ENCODE peak calls at places on chromosomes 2 and 18, in five cellular contexts. One of them, this sample, is unnamed.

GRCh38 chr2:53098323-53099073 is 669.1 kb upstream of the CHAC2 start:
- DNase-seq in transverse colon: no peak
- DNase-seq in H1: no peak
- DNase-seq in HCT116: no peak
- DNase-seq in sigmoid colon: no peak
- DNase-seq in this sample: no peak

GRCh38 chr2:199704358-199705238 is 146.4 kb downstream of the FTCDNL1 start:
- DNase-seq in transverse colon: peak
- DNase-seq in H1: no peak
- DNase-seq in HCT116: peak
- DNase-seq in sigmoid colon: no peak
- DNase-seq in this sample: no peak

GRCh38 chr18:14933049-14933851 is 185.3 kb downstream of the ANKRD30B start:
- DNase-seq in transverse colon: peak
- DNase-seq in H1: no peak
- DNase-seq in HCT116: no peak
- DNase-seq in sigmoid colon: no peak
- DNase-seq in this sample: no peak

GRCh38 chr2:110674620-110675555 is 3.0 kb downstream of the BUB1 start:
- DNase-seq in transverse colon: peak
- DNase-seq in H1: no peak
- DNase-seq in HCT116: no peak
- DNase-seq in sigmoid colon: no peak
- DNase-seq in this sample: peak

GRCh38 chr18:7454429-7454828 is 112.7 kb upstream of the PTPRM start:
- DNase-seq in transverse colon: no peak
- DNase-seq in H1: no peak
- DNase-seq in HCT116: no peak
- DNase-seq in sigmoid colon: no peak
- DNase-seq in this sample: no peak

GRCh38 chr2:146978891-146979555 is 865.8 kb upstream of the ACVR2A start:
- DNase-seq in transverse colon: no peak
- DNase-seq in H1: no peak
- DNase-seq in HCT116: no peak
- DNase-seq in sigmoid colon: no peak
- DNase-seq in this sample: no peak

GRCh38 chr2:96265349-96265839 is 403 bp downstream of the TMEM127 start:
- DNase-seq in transverse colon: peak
- DNase-seq in H1: no peak
- DNase-seq in HCT116: no peak
- DNase-seq in sigmoid colon: peak
- DNase-seq in this sample: peak

GRCh38 chr2:68766378-68766845 is 31.8 kb downstream of the ARHGAP25 start:
- DNase-seq in transverse colon: peak
- DNase-seq in H1: no peak
- DNase-seq in HCT116: no peak
- DNase-seq in sigmoid colon: peak
- DNase-seq in this sample: no peak

GRCh38 chr2:33133436-33133835 is 186.7 kb downstream of the LTBP1 start:
- DNase-seq in transverse colon: no peak
- DNase-seq in H1: no peak
- DNase-seq in HCT116: no peak
- DNase-seq in sigmoid colon: peak
- DNase-seq in this sample: peak

GRCh38 chr2:8684885-8685696 is 3.2 kb downstream of the ID2 start:
- DNase-seq in transverse colon: peak
- DNase-seq in H1: no peak
- DNase-seq in HCT116: peak
- DNase-seq in sigmoid colon: peak
- DNase-seq in this sample: peak

GRCh38 chr18:11752116-11752911 is 63.2 kb downstream of the GNAL start:
- DNase-seq in transverse colon: no peak
- DNase-seq in H1: no peak
- DNase-seq in HCT116: no peak
- DNase-seq in sigmoid colon: no peak
- DNase-seq in this sample: peak

GRCh38 chr2:45820048-45820447 is 168.6 kb downstream of the PRKCE start:
- DNase-seq in transverse colon: no peak
- DNase-seq in H1: no peak
- DNase-seq in HCT116: no peak
- DNase-seq in sigmoid colon: no peak
- DNase-seq in this sample: peak

GRCh38 chr18:14961991-14962390 is 214.0 kb downstream of the ANKRD30B start:
- DNase-seq in transverse colon: no peak
- DNase-seq in H1: no peak
- DNase-seq in HCT116: no peak
- DNase-seq in sigmoid colon: no peak
- DNase-seq in this sample: no peak

GRCh38 chr2:67295851-67296250 is 101.3 kb upstream of the ETAA1 start:
- DNase-seq in transverse colon: no peak
- DNase-seq in H1: no peak
- DNase-seq in HCT116: no peak
- DNase-seq in sigmoid colon: no peak
- DNase-seq in this sample: no peak

GRCh38 chr2:177419274-177419673 is 26.7 kb downstream of the AGPS start:
- DNase-seq in transverse colon: no peak
- DNase-seq in H1: no peak
- DNase-seq in HCT116: no peak
- DNase-seq in sigmoid colon: no peak
- DNase-seq in this sample: no peak

GRCh38 chr18:44803019-44803650 is 122.4 kb downstream of the SETBP1 start:
- DNase-seq in transverse colon: peak
- DNase-seq in H1: no peak
- DNase-seq in HCT116: no peak
- DNase-seq in sigmoid colon: peak
- DNase-seq in this sample: peak

GRCh38 chr2:172556284-172557033 is 569 bp downstream of the PDK1 start:
- DNase-seq in transverse colon: peak
- DNase-seq in H1: peak
- DNase-seq in HCT116: peak
- DNase-seq in sigmoid colon: peak
- DNase-seq in this sample: peak
- TF ChIP-seq POLR2AphosphoS5 in transverse colon: no peak
- TF ChIP-seq POLR2AphosphoS5 in H1: no peak
- TF ChIP-seq POLR2AphosphoS5 in HCT116: no peak
- TF ChIP-seq POLR2AphosphoS5 in sigmoid colon: no peak
- TF ChIP-seq POLR2AphosphoS5 in this sample: no peak

DNA sequence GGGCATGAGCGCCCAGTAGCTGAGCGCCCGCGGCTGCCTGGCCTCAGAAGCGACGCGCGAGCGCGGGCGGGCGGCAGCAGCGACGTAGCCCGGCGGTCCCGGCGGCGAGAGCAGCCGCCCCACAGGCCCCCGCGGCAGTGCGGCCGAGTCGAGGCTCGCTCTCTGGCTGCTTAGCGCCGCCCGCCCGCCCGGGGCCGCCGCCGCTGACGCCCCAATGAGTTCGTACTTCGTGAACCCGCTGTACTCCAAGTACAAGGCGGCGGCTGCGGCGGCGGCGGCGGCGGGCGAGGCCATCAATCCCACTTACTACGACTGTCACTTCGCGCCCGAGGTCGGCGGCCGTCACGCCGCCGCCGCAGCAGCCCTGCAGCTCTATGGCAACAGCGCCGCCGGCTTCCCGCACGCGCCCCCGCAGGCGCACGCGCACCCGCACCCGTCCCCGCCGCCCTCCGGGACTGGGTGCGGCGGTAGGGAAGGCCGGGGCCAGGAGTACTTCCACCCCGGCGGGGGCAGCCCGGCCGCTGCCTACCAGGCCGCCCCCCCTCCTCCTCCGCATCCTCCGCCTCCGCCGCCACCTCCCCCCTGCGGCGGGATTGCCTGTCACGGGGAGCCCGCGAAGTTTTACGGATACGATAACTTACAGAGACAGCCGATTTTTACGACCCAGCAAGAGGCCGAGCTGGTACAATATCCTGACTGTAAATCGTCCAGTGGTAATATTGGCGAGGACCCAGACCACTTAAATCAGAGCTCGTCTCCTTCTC is 830 bp downstream of the HOXD8 start:
- DNase-seq in transverse colon: peak
- DNase-seq in H1: no peak
- DNase-seq in HCT116: no peak
- DNase-seq in sigmoid colon: peak
- DNase-seq in this sample: no peak
- TF ChIP-seq POLR2A in transverse colon: peak
- TF ChIP-seq POLR2A in H1: no peak
- TF ChIP-seq POLR2A in HCT116: no peak
- TF ChIP-seq POLR2A in sigmoid colon: no peak
- TF ChIP-seq POLR2A in this sample: no peak

GRCh38 chr2:26455801-26456700 is 21.9 kb downstream of the OTOF start:
- DNase-seq in transverse colon: no peak
- DNase-seq in H1: no peak
- DNase-seq in HCT116: no peak
- DNase-seq in sigmoid colon: peak
- DNase-seq in this sample: no peak
- TF ChIP-seq POLR2AphosphoS5 in transverse colon: no peak
- TF ChIP-seq POLR2AphosphoS5 in H1: no peak
- TF ChIP-seq POLR2AphosphoS5 in HCT116: no peak
- TF ChIP-seq POLR2AphosphoS5 in sigmoid colon: no peak
- TF ChIP-seq POLR2AphosphoS5 in this sample: no peak

GRCh38 chr2:4522498-4523421 is 819.4 kb downstream of the DCDC2C start:
- DNase-seq in transverse colon: no peak
- DNase-seq in H1: no peak
- DNase-seq in HCT116: no peak
- DNase-seq in sigmoid colon: no peak
- DNase-seq in this sample: no peak
- TF ChIP-seq POLR2A in transverse colon: no peak
- TF ChIP-seq POLR2A in H1: no peak
- TF ChIP-seq POLR2A in HCT116: no peak
- TF ChIP-seq POLR2A in sigmoid colon: no peak
- TF ChIP-seq POLR2A in this sample: no peak

DNA sequence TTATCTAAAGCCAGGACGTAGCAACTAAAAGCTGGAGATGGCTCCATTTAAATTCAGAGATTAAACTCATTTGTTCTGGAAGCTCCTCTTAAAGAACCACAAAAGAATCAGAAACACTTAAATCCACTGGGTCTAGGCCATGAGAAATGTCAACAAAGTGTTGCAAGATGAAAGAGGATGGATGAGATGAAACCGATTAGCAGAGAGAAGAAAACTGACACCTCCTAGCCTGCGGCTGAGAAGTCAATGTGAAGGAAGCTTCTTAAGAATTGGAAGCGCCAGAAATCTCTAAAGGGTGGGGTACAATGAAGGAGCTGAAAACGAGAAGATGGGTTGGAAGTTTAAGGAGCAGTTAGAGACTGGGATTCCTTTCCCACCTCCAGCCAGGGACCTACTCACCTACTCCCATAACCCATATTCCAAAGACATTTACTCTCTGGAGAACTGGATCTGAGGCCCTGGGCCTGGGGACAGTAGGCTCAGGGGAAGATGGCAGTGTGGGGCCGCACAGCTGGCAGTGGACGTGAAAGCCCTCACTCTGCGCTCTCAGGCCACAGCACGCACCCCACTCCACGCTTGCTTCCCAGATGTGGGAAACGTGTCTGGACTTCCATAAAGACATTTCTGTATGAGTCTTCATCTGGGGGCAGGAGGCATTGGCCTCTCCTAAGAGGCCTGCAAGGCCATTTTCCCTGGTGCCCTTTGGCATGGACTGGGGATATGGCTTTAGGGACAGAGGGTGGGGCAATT is 188.4 kb downstream of the LOXHD1 start:
- DNase-seq in transverse colon: no peak
- DNase-seq in H1: no peak
- DNase-seq in HCT116: no peak
- DNase-seq in sigmoid colon: no peak
- DNase-seq in this sample: no peak
- TF ChIP-seq POLR2AphosphoS5 in transverse colon: no peak
- TF ChIP-seq POLR2AphosphoS5 in H1: no peak
- TF ChIP-seq POLR2AphosphoS5 in HCT116: no peak
- TF ChIP-seq POLR2AphosphoS5 in sigmoid colon: no peak
- TF ChIP-seq POLR2AphosphoS5 in this sample: no peak

GRCh38 chr2:74269667-74270066 is 71.3 kb downstream of the MTHFD2 start:
- DNase-seq in transverse colon: no peak
- DNase-seq in H1: no peak
- DNase-seq in HCT116: no peak
- DNase-seq in sigmoid colon: no peak
- DNase-seq in this sample: no peak
- TF ChIP-seq POLR2A in transverse colon: no peak
- TF ChIP-seq POLR2A in H1: no peak
- TF ChIP-seq POLR2A in HCT116: no peak
- TF ChIP-seq POLR2A in sigmoid colon: no peak
- TF ChIP-seq POLR2A in this sample: no peak

GRCh38 chr2:216546231-216546630 is 47.6 kb downstream of the RPL37A start:
- DNase-seq in transverse colon: no peak
- DNase-seq in H1: no peak
- DNase-seq in HCT116: no peak
- DNase-seq in sigmoid colon: no peak
- DNase-seq in this sample: no peak
- TF ChIP-seq POLR2AphosphoS5 in transverse colon: no peak
- TF ChIP-seq POLR2AphosphoS5 in H1: no peak
- TF ChIP-seq POLR2AphosphoS5 in HCT116: no peak
- TF ChIP-seq POLR2AphosphoS5 in sigmoid colon: no peak
- TF ChIP-seq POLR2AphosphoS5 in this sample: no peak

DNA sequence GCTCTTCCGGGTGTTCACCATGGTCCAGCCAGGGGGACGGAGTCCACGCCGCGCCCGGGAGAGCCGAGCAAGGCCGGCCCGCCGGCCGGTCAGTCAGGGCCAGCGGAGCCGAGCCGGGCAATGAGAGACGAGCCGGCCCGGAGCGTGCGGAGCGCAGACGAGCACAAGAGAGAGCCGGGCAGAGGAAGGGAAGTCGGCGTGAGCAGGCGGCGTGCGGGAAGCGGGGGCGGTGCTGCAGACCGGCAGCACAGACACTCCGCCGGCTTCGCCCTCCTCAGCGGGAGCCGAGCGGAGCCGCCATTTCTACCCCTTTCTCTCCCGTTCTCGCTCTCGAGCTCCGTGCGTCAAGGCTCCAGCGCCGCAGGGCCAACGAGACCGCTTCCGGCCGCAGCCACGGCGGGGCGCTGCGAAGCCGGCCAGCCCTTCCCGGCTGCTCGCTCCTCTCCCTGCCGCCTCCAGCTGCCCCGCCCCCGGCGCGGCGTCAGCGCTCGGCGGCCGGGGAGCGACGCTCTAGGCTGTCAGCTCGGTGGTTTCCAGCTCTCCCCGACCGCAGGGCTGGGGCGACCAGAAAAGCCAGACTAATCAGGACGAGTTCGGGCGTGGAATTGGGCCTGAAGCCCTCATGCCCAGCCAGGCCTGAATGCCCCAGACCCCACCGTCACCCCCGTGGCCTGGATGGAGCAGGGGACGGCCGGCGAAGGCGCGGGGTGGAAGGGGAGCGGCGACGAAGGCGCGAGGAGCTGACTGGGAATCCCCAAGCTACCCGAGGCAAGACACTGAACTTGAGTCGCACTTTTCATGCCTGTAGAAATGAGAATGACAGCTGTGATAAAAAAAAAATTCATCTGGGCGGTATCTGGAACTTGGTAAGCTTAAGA is at the start of gene ATAD2B:
- DNase-seq in transverse colon: peak
- DNase-seq in H1: peak
- DNase-seq in HCT116: peak
- DNase-seq in sigmoid colon: peak
- DNase-seq in this sample: peak
- TF ChIP-seq POLR2A in transverse colon: peak
- TF ChIP-seq POLR2A in H1: peak
- TF ChIP-seq POLR2A in HCT116: peak
- TF ChIP-seq POLR2A in sigmoid colon: peak
- TF ChIP-seq POLR2A in this sample: peak

This sample was measured in upper lobe of left lung.